ENCODE peak calls at places on chromosomes 13 and 19, in five cellular contexts. O is hypothalamus; E is NCI-H1105; D is stimulated activated CD4-positive, alpha-beta T cell treated with anti-CD3 and anti-CD28 coated beads, Interleukin-1b, Interleukin-23, amount 100 ng/mL, for 48 hours; P is NCI-H1092 treated with DMSO at 0.1 percent for 48 hours. L is an unnamed sample.

GRCh38 chr19:10104665-10105221 is 1.4 kb upstream of the PPAN start:
- DNase-seq in P (no peak), O (no peak), D (peak; percentile 85), E (no peak), L (no peak)

GRCh38 chr19:35806597-35806996 is 6.0 kb downstream of the PRODH2 start:
- DNase-seq in P (no peak), O (no peak), E (no peak), D (no peak), L (no peak)

GRCh38 chr13:84873951-84874350 is 925.3 kb downstream of the SLITRK6 start:
- DNase-seq in P (peak; percentile 19), E (no peak), D (no peak), O (no peak), L (no peak)

GRCh38 chr13:74423434-74423833 is 289.2 kb upstream of the KLF12 start:
- DNase-seq in O (no peak), D (no peak), E (no peak), P (no peak), L (no peak)

GRCh38 chr13:30720470-30720869 is 14.9 kb upstream of the ALOX5AP start:
- DNase-seq in O (no peak), D (no peak), E (no peak), P (no peak), L (no peak)

GRCh38 chr19:46297700-46298476 is 1.0 kb downstream of the HIF3A start:
- DNase-seq in P (peak; percentile 9), E (no peak), O (peak; percentile 40), D (no peak), L (no peak)

GRCh38 chr13:44903596-44903995 is 85.7 kb downstream of the NUFIP1 start:
- DNase-seq in P (no peak), D (no peak), O (no peak), E (no peak), L (no peak)

GRCh38 chr19:37953576-37954303 is 46.7 kb downstream of the SIPA1L3 start:
- DNase-seq in P (no peak), O (no peak), D (no peak), E (no peak), L (no peak)

GRCh38 chr13:101596803-101597202 is 144.3 kb downstream of the ITGBL1 start:
- DNase-seq in D (no peak), O (no peak), P (no peak), E (no peak), L (no peak)

GRCh38 chr19:33159149-33159548 is 27.2 kb downstream of the WDR88 start:
- DNase-seq in E (no peak), D (no peak), O (no peak), P (no peak), L (no peak)

GRCh38 chr19:31049431-31049830 is 299.8 kb downstream of the TSHZ3 start:
- DNase-seq in D (no peak), E (no peak), O (no peak), P (no peak), L (no peak)

GRCh38 chr19:47417107-47417745 is 2.1 kb downstream of the MEIS3 start:
- DNase-seq in P (no peak), O (no peak), E (no peak), D (no peak), L (no peak)

GRCh38 chr13:20064128-20064527 is 96.7 kb downstream of the GJA3 start:
- DNase-seq in P (no peak), O (no peak), D (no peak), E (no peak), L (no peak)

GRCh38 chr13:84296386-84296785 is 414.1 kb upstream of the SLITRK1 start:
- DNase-seq in E (no peak), P (no peak), O (no peak), D (no peak), L (no peak)

GRCh38 chr19:6018786-6019185 is 40.8 kb upstream of the RANBP3 start:
- DNase-seq in E (no peak), P (no peak), D (no peak), O (no peak), L (no peak)

GRCh38 chr19:42135836-42136235 is 3.6 kb upstream of the POU2F2 start:
- DNase-seq in P (no peak), O (no peak), E (no peak), D (no peak), L (no peak)

GRCh38 chr19:44847144-44848035 is 1.3 kb downstream of the NECTIN2 start:
- DNase-seq in P (no peak), O (no peak), E (peak; percentile 75), D (no peak), L (peak; percentile 26)

GRCh38 chr13:105543742-105544141 is 991.7 kb downstream of the EFNB2 start:
- DNase-seq in P (no peak), E (no peak), O (no peak), D (no peak), L (no peak)